ENCODE peak calls at places on chromosomes 5 and 9, in six cellular contexts. N, G, D, T, X and C are unnamed samples.

GRCh38 chr5:5317976-5318375 is 104.5 kb upstream of the ICE1 start:
- DNase-seq in D (no peak), X (no peak), G (no peak), N (no peak), T (no peak), C (no peak)

GRCh38 chr5:131630208-131630962 is 4.6 kb downstream of the RAPGEF6 start:
- DNase-seq in D (no peak), N (no peak), G (no peak), T (no peak), X (no peak), C (no peak)

GRCh38 chr9:38227061-38227540 is 158.1 kb upstream of the SHB start:
- DNase-seq in T (peak; percentile 93), N (no peak), D (no peak), G (peak; percentile 25), X (peak; percentile 92), C (peak; percentile 53)

GRCh38 chr5:124639095-124639665 is 107.3 kb downstream of the ZNF608 start:
- DNase-seq in N (no peak), D (no peak), X (no peak), G (no peak), T (no peak), C (no peak)

GRCh38 chr5:137206030-137206715 is 293.0 kb downstream of the SPOCK1 start:
- DNase-seq in D (no peak), T (peak; percentile 35), N (no peak), G (no peak), X (no peak), C (no peak)

GRCh38 chr5:142433526-142434321 is 108.9 kb upstream of the SPRY4 start:
- DNase-seq in X (no peak), N (no peak), G (no peak), T (peak; percentile 47), D (no peak), C (no peak)

GRCh38 chr5:96080557-96080956 is 118.9 kb upstream of the ELL2 start:
- DNase-seq in D (no peak), N (no peak), T (peak; percentile 77), X (no peak), G (no peak), C (no peak)

GRCh38 chr9:70581214-70581966 is 166.9 kb upstream of the KLF9 start:
- DNase-seq in G (no peak), T (no peak), D (no peak), X (no peak), N (no peak), C (no peak)

GRCh38 chr5:102531506-102531905 is 32.7 kb upstream of the SLCO6A1 start:
- DNase-seq in D (no peak), G (no peak), N (no peak), X (no peak), T (no peak), C (no peak)

GRCh38 chr9:81070689-81071088 is 618.7 kb downstream of the TLE1 start:
- DNase-seq in T (no peak), X (peak; percentile 49), G (no peak), D (no peak), N (no peak), C (no peak)

GRCh38 chr5:150532996-150533395 is 25.1 kb downstream of the NDST1 start:
- DNase-seq in N (no peak), G (no peak), D (no peak), X (no peak), T (no peak), C (no peak)

GRCh38 chr5:17261075-17261474 is 43.6 kb downstream of the BASP1 start:
- DNase-seq in T (no peak), N (no peak), X (no peak), G (no peak), D (no peak), C (no peak)

GRCh38 chr5:74434124-74434899 is 206.2 kb downstream of the ENC1 start:
- DNase-seq in T (no peak), N (no peak), D (peak; percentile 27), X (no peak), G (peak; percentile 9), C (no peak)

GRCh38 chr9:106621299-106621920 is 241.6 kb upstream of the ZNF462 start:
- DNase-seq in N (no peak), T (no peak), D (peak; percentile 73), X (no peak), G (no peak), C (no peak)

GRCh38 chr5:154570572-154571324 is 92.7 kb upstream of the HAND1 start:
- DNase-seq in G (no peak), N (no peak), X (no peak), D (no peak), T (no peak), C (no peak)

GRCh38 chr5:30994926-30995325 is 198.6 kb upstream of the CDH6 start:
- DNase-seq in T (no peak), X (no peak), D (no peak), G (no peak), N (no peak), C (no peak)

GRCh38 chr5:33692983-33693382 is 198.8 kb downstream of the ADAMTS12 start:
- DNase-seq in X (no peak), N (no peak), D (no peak), T (peak; percentile 27), G (no peak), C (no peak)

GRCh38 chr5:84227221-84227620 is 157.5 kb downstream of the EDIL3 start:
- DNase-seq in G (no peak), D (no peak), X (no peak), N (no peak), T (peak; percentile 14), C (no peak)

GRCh38 chr5:94276751-94277150 is 341.7 kb downstream of the KIAA0825 start:
- DNase-seq in X (no peak), D (no peak), G (no peak), N (no peak), T (no peak), C (no peak)

GRCh38 chr5:168364738-168365550 is 73.5 kb downstream of the WWC1 start:
- DNase-seq in T (peak; percentile 63), G (no peak), X (peak; percentile 80), N (no peak), D (no peak), C (no peak)

GRCh38 chr5:123364443-123364842 is 58.8 kb downstream of the CEP120 start:
- DNase-seq in N (no peak), G (no peak), D (no peak), T (peak; percentile 77), X (no peak), C (no peak)

GRCh38 chr9:135155396-135155795 is 67.9 kb downstream of the OLFM1 start:
- DNase-seq in N (no peak), T (no peak), G (no peak), D (no peak), X (no peak), C (no peak)

GRCh38 chr9:79524266-79524665 is 47.5 kb upstream of the TLE4 start:
- DNase-seq in T (peak; percentile 60), G (no peak), N (no peak), X (no peak), D (no peak), C (no peak)

GRCh38 chr9:120531683-120532300 is 48.2 kb downstream of the CDK5RAP2 start:
- DNase-seq in N (no peak), T (peak; percentile 32), G (no peak), D (no peak), X (peak; percentile 12), C (no peak)

GRCh38 chr9:26656003-26656940 is 236.3 kb downstream of the CAAP1 start:
- DNase-seq in G (no peak), T (peak; percentile 15), N (no peak), X (peak; percentile 1), D (peak; percentile 35), C (no peak)

GRCh38 chr9:98964201-98964600 is 20.5 kb downstream of the COL15A1 start:
- DNase-seq in X (no peak), D (no peak), T (peak; percentile 18), N (no peak), G (no peak), C (no peak)

DNA sequence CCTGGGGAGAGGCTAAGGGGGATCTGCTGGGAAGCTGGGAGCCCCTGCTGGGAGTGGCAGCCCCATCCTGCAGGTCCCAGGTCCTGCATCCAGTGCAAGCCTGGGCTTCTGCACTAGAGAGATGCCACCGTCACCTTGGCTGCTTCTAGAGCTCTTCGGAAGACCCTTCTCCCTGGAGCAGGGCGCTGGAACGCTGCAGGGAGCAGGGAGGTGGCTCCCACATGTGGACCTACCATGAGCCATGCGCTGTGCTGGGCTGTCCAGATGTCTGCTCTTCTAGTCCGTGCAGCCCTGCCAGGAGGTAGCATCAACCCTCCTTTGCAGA is 90.9 kb upstream of the PHYKPL start:
- DNase-seq in N (no peak), T (no peak), X (no peak), D (no peak), G (no peak), C (no peak)
- H3K9me3 ChIP-seq in N (no peaks in the 10 kb centered on the region), T (peaks cover 35% of the 10 kb centered on the region), X (no peaks in the 10 kb centered on the region), D (no peaks in the 10 kb centered on the region), G (no peaks in the 10 kb centered on the region), C (no peaks in the 10 kb centered on the region)

GRCh38 chr9:92206490-92206889 is 87.0 kb downstream of the IARS1 start:
- DNase-seq in G (no peak), D (no peak), T (peak; percentile 59), N (no peak), X (no peak), C (no peak)

DNA sequence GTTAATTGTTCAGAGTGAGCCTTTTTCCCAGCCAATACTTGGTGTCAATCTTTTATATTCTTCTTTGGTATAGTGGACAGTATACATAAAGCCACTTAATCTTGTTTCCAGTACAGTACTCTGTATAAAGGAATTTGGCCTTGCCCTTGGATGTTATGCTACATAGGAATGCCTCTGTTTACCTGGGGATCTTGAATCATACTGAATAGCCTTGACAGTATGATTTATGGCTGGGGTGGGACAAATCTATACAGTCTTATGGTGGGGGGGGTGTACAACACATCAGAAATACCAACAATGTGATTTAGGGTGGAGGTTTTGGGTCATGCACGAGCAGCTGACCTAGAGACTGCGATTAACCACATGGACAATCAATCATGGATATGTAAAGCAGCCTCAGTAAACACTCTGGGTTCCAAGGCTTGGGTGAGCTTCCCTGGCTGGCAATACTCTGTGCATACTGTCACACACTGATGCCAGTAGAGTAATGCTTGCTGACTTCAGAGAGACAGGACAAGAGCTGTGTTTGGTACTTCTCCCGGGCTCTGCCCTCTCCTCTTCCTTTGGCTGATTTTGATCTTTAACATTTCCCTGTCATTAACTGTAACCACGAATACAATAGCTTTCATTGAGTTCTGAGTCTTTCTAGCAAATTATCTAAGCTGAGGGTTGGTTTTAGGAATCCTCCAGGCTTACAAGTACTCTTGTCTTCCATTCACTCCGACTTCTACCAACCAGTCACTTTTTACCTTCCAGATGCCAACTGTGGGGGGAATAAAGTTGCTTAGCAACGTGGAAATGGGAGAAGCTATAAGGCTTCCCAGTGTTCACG is 84.6 kb downstream of the IARS1 start:
- DNase-seq in G (no peak), N (no peak), T (peak; percentile 31), X (no peak), D (no peak), C (no peak)
- H3K36me3 ChIP-seq in G (peaks cover 66% of the 10 kb centered on the region), N (peaks cover 52% of the 10 kb centered on the region), T (peaks cover 31% of the 10 kb centered on the region), X (peaks cover 45% of the 10 kb centered on the region), D (peaks cover 65% of the 10 kb centered on the region), C (peaks cover 14% of the 10 kb centered on the region)

GRCh38 chr9:93471135-93471534 is 17.8 kb upstream of the FAM120AOS start:
- DNase-seq in N (no peak), G (no peak), X (no peak), D (no peak), T (no peak), C (no peak)
- H3K27ac ChIP-seq in N (no peak overlapping the region), G (no peak overlapping the region), X (no peak overlapping the region), D (no peak overlapping the region), T (no peak overlapping the region), C (no peak overlapping the region)

DNA sequence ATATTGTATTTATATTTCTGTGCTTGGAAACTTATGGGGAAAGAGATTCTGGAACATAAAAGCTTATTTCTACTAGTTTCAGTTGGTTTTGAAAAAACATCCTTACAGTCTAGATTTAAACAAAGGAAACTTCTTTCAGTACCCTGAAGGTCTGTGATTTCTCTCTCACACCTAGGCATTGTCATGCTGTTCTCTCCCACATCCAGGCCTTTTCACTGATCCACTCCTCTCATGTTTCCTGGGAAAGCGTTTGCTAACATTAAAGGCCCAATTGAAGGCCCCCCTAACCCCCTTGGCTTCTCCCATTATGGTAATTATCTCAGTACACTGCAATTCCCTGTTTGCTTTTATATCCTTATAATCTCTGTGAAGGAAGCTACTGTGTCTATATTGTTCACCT is 856 bp upstream of the PCDHGA3 start:
- DNase-seq in X (no peak), T (no peak), N (no peak), G (no peak), D (no peak), C (no peak)
- H3K9me3 ChIP-seq in X (peaks cover 4% of the 10 kb centered on the region), T (peaks cover 49% of the 10 kb centered on the region), N (peaks cover 99% of the 10 kb centered on the region), G (peaks cover 97% of the 10 kb centered on the region), D (peaks cover 32% of the 10 kb centered on the region), C (peaks cover 42% of the 10 kb centered on the region)